ENCODE peak calls at places on chromosomes 11 and 22, in four cellular contexts. T is psoas muscle, R is germinal center, Y is NCI-H2081. A is an unnamed sample.

GRCh38 chr11:124122123-124122522 is 6.9 kb downstream of the VWA5A start:
- DNase-seq in T (no peak), R (no peak), Y (no peak), A (no peak)

GRCh38 chr11:119363081-119363861 is 16.8 kb upstream of the MFRP start:
- DNase-seq in T (no peak), R (no peak), Y (no peak), A (peak)

GRCh38 chr11:111097191-111097590 is 148.3 kb upstream of the POU2AF2 start:
- DNase-seq in T (peak), R (no peak), Y (peak), A (peak)

GRCh38 chr22:24554316-24555159 is at the start of gene GUCD1:
- DNase-seq in T (peak), R (peak), Y (no peak), A (no peak)

GRCh38 chr11:123419720-123420466 is 10.2 kb upstream of the GRAMD1B start:
- DNase-seq in T (no peak), R (no peak), Y (no peak), A (no peak)

GRCh38 chr11:134497586-134497985 is 85.5 kb upstream of the B3GAT1 start:
- DNase-seq in T (no peak), R (no peak), Y (no peak), A (peak)

GRCh38 chr11:60056349-60056969 is at the start of gene MS4A3:
- DNase-seq in T (no peak), R (no peak), Y (no peak), A (no peak)

GRCh38 chr11:34050967-34051348 is 573 bp upstream of the CAPRIN1 start:
- DNase-seq in T (no peak), R (no peak), Y (no peak), A (no peak)

GRCh38 chr11:102592634-102593581 is 32.2 kb downstream of the MMP20 start:
- DNase-seq in T (no peak), R (no peak), Y (peak), A (no peak)

GRCh38 chr11:75668508-75669297 is at the start of gene MAP6:
- DNase-seq in T (peak), R (peak), Y (peak), A (no peak)

GRCh38 chr11:86673055-86673843 is 833 bp upstream of the ME3 start:
- DNase-seq in T (no peak), R (no peak), Y (no peak), A (no peak)

GRCh38 chr22:50481440-50482106 is at the start of gene ADM2:
- DNase-seq in T (no peak), R (peak), Y (peak), A (peak)

GRCh38 chr11:68845351-68846002 is 3.8 kb upstream of the CPT1A start:
- DNase-seq in T (peak), R (no peak), Y (no peak), A (no peak)

GRCh38 chr11:27471588-27472397 is 797 bp downstream of the LGR4 start:
- DNase-seq in T (peak), R (peak), Y (peak), A (peak)

GRCh38 chr11:133978816-133979215 is 22.0 kb upstream of the IGSF9B start:
- DNase-seq in T (no peak), R (no peak), Y (no peak), A (no peak)

GRCh38 chr11:32829680-32830412 is at the start of gene PRRG4:
- DNase-seq in T (peak), R (peak), Y (peak), A (peak)

GRCh38 chr11:6482431-6482830 is 1.1 kb downstream of the TIMM10B start:
- DNase-seq in T (no peak), R (no peak), Y (no peak), A (no peak)

GRCh38 chr11:133639408-133639807 is 107.1 kb upstream of the OPCML start:
- DNase-seq in T (no peak), R (no peak), Y (no peak), A (no peak)

GRCh38 chr11:134765565-134765964 is 353.5 kb upstream of the B3GAT1 start:
- DNase-seq in T (no peak), R (no peak), Y (no peak), A (no peak)

GRCh38 chr22:31122532-31123291 is at the start of gene INPP5J:
- DNase-seq in T (no peak), R (no peak), Y (peak), A (peak)

GRCh38 chr11:84812351-84813083 is 814.6 kb downstream of the DLG2 start:
- DNase-seq in T (no peak), R (no peak), Y (no peak), A (no peak)

GRCh38 chr11:17852246-17852645 is 117.7 kb downstream of the KCNC1 start:
- DNase-seq in T (no peak), R (no peak), Y (no peak), A (no peak)

GRCh38 chr22:33921576-33922181 is 1.4 kb upstream of the LARGE1 start:
- DNase-seq in T (peak), R (peak), Y (no peak), A (peak)

GRCh38 chr11:91489989-91490388 is 734.6 kb upstream of the FAT3 start:
- DNase-seq in T (no peak), R (no peak), Y (no peak), A (no peak)

A was measured in kidney.